ENCODE peak calls at places on chromosomes 7 and 10, in five cellular contexts. I, A, L, K and Q are unnamed samples.

GRCh38 chr10:103451871-103452713 is at the start of gene CALHM2:
- DNase-seq in I (no peak), A (peak; percentile 68), L (peak; percentile 87), K (peak; percentile 72), Q (peak; percentile 55)

GRCh38 chr10:102727037-102727818 is 12.8 kb downstream of the SFXN2 start:
- DNase-seq in I (no peak), A (no peak), L (no peak), K (no peak), Q (no peak)

GRCh38 chr7:2641406-2642393 is 9.9 kb downstream of the TTYH3 start:
- DNase-seq in I (peak; percentile 97), A (peak; percentile 64), L (peak; percentile 93), K (peak; percentile 87), Q (peak; percentile 83)

GRCh38 chr10:18610517-18610916 is 40.9 kb downstream of the NSUN6 start:
- DNase-seq in I (peak; percentile 86), A (peak; percentile 47), L (no peak), K (no peak), Q (no peak)

GRCh38 chr7:97104719-97105129 is 12.8 kb upstream of the SDHAF3 start:
- DNase-seq in I (peak; percentile 32), A (peak; percentile 84), L (peak; percentile 87), K (peak; percentile 95), Q (peak; percentile 74)

GRCh38 chr10:76981251-76981650 is 656.4 kb downstream of the KCNMA1 start:
- DNase-seq in I (no peak), A (no peak), L (no peak), K (no peak), Q (no peak)

GRCh38 chr7:16089801-16090200 is 331.5 kb downstream of the CRPPA start:
- DNase-seq in I (no peak), A (no peak), L (no peak), K (no peak), Q (no peak)

GRCh38 chr7:38178695-38179344 is 775 bp downstream of the STARD3NL start:
- DNase-seq in I (peak; percentile 56), A (no peak), L (no peak), K (no peak), Q (no peak)

GRCh38 chr7:85175217-85175616 is 11.6 kb downstream of the SEMA3D start:
- DNase-seq in I (peak; percentile 55), A (no peak), L (no peak), K (no peak), Q (no peak)

GRCh38 chr10:118944959-118945622 is 84.4 kb upstream of the NANOS1 start:
- DNase-seq in I (no peak), A (no peak), L (no peak), K (no peak), Q (no peak)

GRCh38 chr10:132482090-132482489 is 55.5 kb upstream of the INPP5A start:
- DNase-seq in I (peak; percentile 80), A (no peak), L (peak; percentile 78), K (no peak), Q (no peak)

GRCh38 chr10:72062832-72063702 is 25.3 kb downstream of the SPOCK2 start:
- DNase-seq in I (no peak), A (no peak), L (no peak), K (no peak), Q (no peak)

GRCh38 chr10:72059843-72060822 is 28.2 kb downstream of the SPOCK2 start:
- DNase-seq in I (no peak), A (no peak), L (no peak), K (no peak), Q (no peak)

GRCh38 chr10:72061930-72062329 is 26.4 kb downstream of the SPOCK2 start:
- DNase-seq in I (no peak), A (no peak), L (no peak), K (no peak), Q (no peak)

GRCh38 chr10:72062341-72062740 is 26.0 kb downstream of the SPOCK2 start:
- DNase-seq in I (no peak), A (no peak), L (no peak), K (no peak), Q (no peak)

DNA sequence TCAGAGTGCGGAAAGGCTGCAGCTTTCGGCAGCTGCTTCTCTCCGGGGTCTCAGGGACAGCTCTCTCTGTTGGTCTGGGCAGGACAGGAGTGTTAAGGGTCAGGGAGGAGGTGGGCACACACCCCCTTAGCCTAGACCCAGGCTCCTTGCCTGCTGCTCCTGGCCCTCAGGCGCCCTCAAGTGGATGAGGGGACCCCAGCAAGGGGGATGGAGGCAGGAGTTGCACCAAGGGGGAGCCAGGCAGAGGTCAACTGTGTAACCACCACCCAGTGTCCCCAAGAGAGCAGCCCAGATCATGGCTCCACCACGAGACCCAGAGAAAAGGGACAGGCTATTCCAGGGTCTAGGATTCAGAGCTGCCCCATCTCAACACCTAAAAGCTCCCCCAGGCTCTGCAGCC is 26.9 kb downstream of the SPOCK2 start:
- DNase-seq in I (no peak), A (no peak), L (no peak), K (peak; percentile 71), Q (no peak)
- TF ChIP-seq CTCF in I (no peak), A (no peak), L (no peak), K (peak; percentile 70), Q (no peak)

DNA sequence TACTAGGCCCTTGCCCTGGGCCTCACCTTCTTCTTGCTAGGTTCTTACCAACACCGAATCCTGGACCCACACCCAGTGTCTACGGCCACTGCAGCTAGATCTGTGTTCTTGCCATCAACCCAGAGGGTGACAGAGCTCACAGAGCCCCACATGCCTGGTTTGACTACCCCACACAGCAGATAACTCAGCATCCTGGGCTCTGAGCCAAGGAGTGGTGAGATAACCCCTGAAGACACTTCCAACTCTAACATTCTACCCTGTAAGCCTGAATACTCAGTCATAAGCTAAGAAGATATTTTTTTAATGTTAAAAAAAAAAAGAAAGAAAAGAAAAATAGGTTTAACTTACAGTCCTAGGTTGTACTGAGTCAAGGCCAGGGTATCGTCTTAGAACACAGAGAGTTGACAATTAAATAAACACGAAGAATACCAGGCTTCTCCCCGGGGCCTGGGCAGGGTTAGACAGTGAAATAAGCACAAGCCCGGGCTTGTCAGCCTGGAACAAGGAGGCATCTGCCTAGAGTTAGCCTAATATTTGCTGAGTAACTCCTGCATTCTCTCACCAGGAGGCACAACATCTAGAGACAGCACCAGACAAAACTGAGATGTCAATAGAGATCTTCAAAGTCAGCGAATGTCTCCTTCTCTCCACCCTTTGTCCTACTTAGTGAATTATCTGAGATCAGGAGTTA is 556.5 kb upstream of the LRRN3 start:
- DNase-seq in I (peak; percentile 27), A (no peak), L (no peak), K (no peak), Q (no peak)
- TF ChIP-seq CTCF in I (no peak), A (no peak), L (no peak), K (no peak), Q (no peak)

DNA sequence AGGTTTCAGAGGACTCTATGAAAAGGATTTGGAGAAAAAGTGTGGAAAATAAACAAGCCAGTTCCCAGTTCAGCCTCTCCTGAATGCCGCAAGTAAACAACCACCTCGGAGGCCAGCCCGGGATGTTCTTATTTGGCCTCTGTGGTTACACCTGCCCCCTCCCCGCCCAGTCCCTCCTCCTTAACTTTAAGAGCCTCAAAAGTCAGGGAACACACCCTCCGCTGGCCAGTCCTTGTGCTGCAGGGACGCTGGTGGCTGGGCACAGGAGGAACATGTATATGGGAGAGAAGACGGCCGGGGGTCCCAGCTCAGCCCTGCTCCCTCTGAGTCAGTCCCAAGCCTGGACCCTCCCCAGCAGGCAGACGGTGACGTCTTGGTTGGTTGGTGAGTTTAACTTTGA is 6.1 kb downstream of the CHST3 start:
- DNase-seq in I (no peak), A (peak; percentile 50), L (no peak), K (peak; percentile 77), Q (no peak)
- TF ChIP-seq CTCF in I (no peak), A (no peak), L (peak; percentile 21), K (peak; percentile 57), Q (no peak)

GRCh38 chr10:46325021-46325420 is 38.2 kb downstream of the ANTXRL start:
- DNase-seq in I (no peak), A (no peak), L (no peak), K (no peak), Q (no peak)
- TF ChIP-seq CTCF in I (no peak), A (no peak), L (no peak), K (no peak), Q (no peak)